ENCODE peak calls at places on chromosome 18, in seven cellular contexts. Q is ovary; C is activated T-helper 1 cell treated with anti-CD3 and anti-CD28 coated beads, Interleukin-2, amount 50 U/mL, for 16 hours; D is NCI-H774; G is T-cell; T is iris pigment epithelial cell; W is NCI-H1436. Z is an unnamed sample.

GRCh38 chr18:31429623-31430022 is 17.9 kb upstream of the DSG3 start:
- DNase-seq in Q (no peak), C (no peak), D (no peak), G (no peak), T (no peak), W (no peak), Z (no peak)

GRCh38 chr18:52152036-52152435 is 188.0 kb upstream of the DCC start:
- DNase-seq in Q (no peak), C (no peak), D (no peak), G (no peak), T (no peak), W (no peak), Z (no peak)

GRCh38 chr18:26747131-26747475 is 118.4 kb downstream of the AQP4 start:
- DNase-seq in Q (no peak), C (no peak), D (no peak), G (no peak), T (peak; percentile 29), W (no peak), Z (no peak)

GRCh38 chr18:62716679-62717058 is 1.3 kb downstream of the PHLPP1 start:
- DNase-seq in Q (peak; percentile 54), C (no peak), D (no peak), G (peak; percentile 24), T (peak; percentile 46), W (no peak), Z (peak; percentile 59)

GRCh38 chr18:54822872-54823845 is 5.1 kb upstream of the RAB27B start:
- DNase-seq in Q (no peak), C (no peak), D (no peak), G (no peak), T (peak; percentile 100), W (no peak), Z (no peak)

GRCh38 chr18:74556166-74556565 is 21.9 kb downstream of the CNDP1 start:
- DNase-seq in Q (no peak), C (no peak), D (no peak), G (no peak), T (no peak), W (no peak), Z (no peak)

GRCh38 chr18:46759885-46760284 is 3.0 kb upstream of the ST8SIA5 start:
- DNase-seq in Q (no peak), C (no peak), D (peak; percentile 36), G (no peak), T (no peak), W (peak; percentile 71), Z (no peak)

GRCh38 chr18:54151376-54151775 is 73.1 kb downstream of the MBD2 start:
- DNase-seq in Q (no peak), C (no peak), D (no peak), G (no peak), T (no peak), W (no peak), Z (no peak)

GRCh38 chr18:36451454-36452251 is 154.1 kb downstream of the FHOD3 start:
- DNase-seq in Q (no peak), C (no peak), D (no peak), G (no peak), T (no peak), W (no peak), Z (no peak)

GRCh38 chr18:10771053-10771709 is 245.4 kb downstream of the NAPG start:
- DNase-seq in Q (no peak), C (no peak), D (no peak), G (no peak), T (peak; percentile 64), W (no peak), Z (no peak)

GRCh38 chr18:47263828-47264314 is 12.4 kb upstream of the SKOR2 start:
- DNase-seq in Q (no peak), C (no peak), D (no peak), G (no peak), T (no peak), W (no peak), Z (no peak)

GRCh38 chr18:22214731-22215528 is 45.5 kb downstream of the GATA6 start:
- DNase-seq in Q (no peak), C (no peak), D (no peak), G (no peak), T (peak; percentile 76), W (no peak), Z (no peak)

GRCh38 chr18:79876497-79876896 is 75.0 kb downstream of the SLC66A2 start:
- DNase-seq in Q (no peak), C (no peak), D (no peak), G (no peak), T (no peak), W (no peak), Z (no peak)

GRCh38 chr18:13618760-13619438 is 107.5 kb downstream of the FAM210A start:
- DNase-seq in Q (no peak), C (no peak), D (no peak), G (no peak), T (no peak), W (no peak), Z (no peak)

GRCh38 chr18:14912967-14913366 is 165.0 kb downstream of the ANKRD30B start:
- DNase-seq in Q (no peak), C (no peak), D (no peak), G (no peak), T (no peak), W (no peak), Z (no peak)

GRCh38 chr18:56257215-56257614 is 381.2 kb downstream of the TXNL1 start:
- DNase-seq in Q (no peak), C (no peak), D (no peak), G (no peak), T (peak; percentile 77), W (no peak), Z (no peak)

GRCh38 chr18:21739604-21740473 is 753 bp upstream of the MIB1 start:
- DNase-seq in Q (peak; percentile 49), C (no peak), D (no peak), G (no peak), T (no peak), W (no peak), Z (no peak)

GRCh38 chr18:3848316-3848715 is 398.3 kb downstream of the TGIF1 start:
- DNase-seq in Q (no peak), C (no peak), D (no peak), G (no peak), T (no peak), W (no peak), Z (no peak)

GRCh38 chr18:9139400-9140039 is 2.9 kb downstream of the ANKRD12 start:
- DNase-seq in Q (no peak), C (no peak), D (no peak), G (no peak), T (no peak), W (no peak), Z (no peak)